ENCODE peak calls at places on chromosome X, in five cellular contexts. C is GM23338; N is right cardiac atrium; K is CD8-positive, alpha-beta memory T cell; D is stomach. Q is an unnamed sample.

GRCh38 chrX:131288738-131289511 is at the start of gene IGSF1:
- DNase-seq in N (peak; percentile 74), C (peak; percentile 80), D (no peak), K (no peak), Q (no peak)

GRCh38 chrX:115367956-115368355 is 78.4 kb downstream of the LUZP4 start:
- DNase-seq in N (no peak), D (no peak), K (no peak), C (no peak), Q (no peak)

GRCh38 chrX:23844502-23845138 is 61.6 kb downstream of the SAT1 start:
- DNase-seq in K (no peak), N (no peak), C (no peak), D (peak; percentile 29), Q (peak; percentile 60)

GRCh38 chrX:140180585-140180984 is 215.3 kb upstream of the CXorf66 start:
- DNase-seq in C (no peak), K (no peak), D (no peak), N (no peak), Q (no peak)

GRCh38 chrX:19964017-19964710 is 26.7 kb downstream of the BCLAF3 start:
- DNase-seq in D (no peak), N (no peak), K (no peak), C (no peak), Q (no peak)

GRCh38 chrX:9913041-9913440 is 54.1 kb upstream of the CLDN34 start:
- DNase-seq in N (no peak), K (no peak), C (no peak), D (no peak), Q (no peak)

GRCh38 chrX:96843566-96843965 is 40.1 kb upstream of the RPA4 start:
- DNase-seq in C (peak; percentile 67), N (no peak), D (no peak), K (no peak), Q (no peak)

GRCh38 chrX:150573702-150574101 is 5.3 kb downstream of the MTM1 start:
- DNase-seq in N (no peak), C (no peak), D (no peak), K (peak; percentile 4), Q (peak; percentile 76)

GRCh38 chrX:22760513-22761057 is 239.2 kb upstream of the DDX53 start:
- DNase-seq in C (peak; percentile 5), N (no peak), D (no peak), K (no peak), Q (no peak)

GRCh38 chrX:147958316-147958715 is 22.8 kb upstream of the FMR1NB start:
- DNase-seq in C (no peak), N (no peak), D (no peak), K (no peak), Q (no peak)

GRCh38 chrX:48480583-48480982 is 4.6 kb downstream of the FTSJ1 start:
- DNase-seq in N (no peak), C (no peak), D (no peak), K (no peak), Q (no peak)

GRCh38 chrX:1283750-1284149 is 15.1 kb downstream of the CSF2RA start:
- DNase-seq in D (no peak), N (no peak), C (peak; percentile 35), K (no peak), Q (no peak)

GRCh38 chrX:119729408-119730201 is 28.8 kb upstream of the SOWAHD start:
- DNase-seq in C (peak; percentile 80), D (peak; percentile 57), K (peak; percentile 49), N (peak; percentile 53), Q (peak; percentile 57)

GRCh38 chrX:147072747-147073146 is 258.2 kb upstream of the CXorf51A start:
- DNase-seq in C (no peak), K (no peak), D (no peak), N (no peak), Q (no peak)

GRCh38 chrX:10660171-10660570 is 39.8 kb upstream of the MID1 start:
- DNase-seq in D (no peak), K (no peak), C (peak; percentile 69), N (no peak), Q (no peak)

GRCh38 chrX:53312946-53313745 is 31.8 kb upstream of the IQSEC2 start:
- DNase-seq in D (peak; percentile 78), C (peak; percentile 70), K (peak; percentile 41), N (peak; percentile 76), Q (peak; percentile 82)

GRCh38 chrX:72094894-72095293 is 36.8 kb downstream of the RTL5 start:
- DNase-seq in C (peak; percentile 46), K (peak; percentile 51), N (peak; percentile 81), D (peak; percentile 44), Q (no peak)

GRCh38 chrX:133840415-133840814 is 145.0 kb downstream of the GPC3 start:
- DNase-seq in D (no peak), N (no peak), C (no peak), K (no peak), Q (no peak)

GRCh38 chrX:46840946-46841740 is 4.3 kb downstream of the RP2 start:
- DNase-seq in C (no peak), N (no peak), K (no peak), D (no peak), Q (no peak)

GRCh38 chrX:150696264-150696789 is 3.1 kb downstream of the MTMR1 start:
- DNase-seq in C (no peak), N (no peak), K (no peak), D (no peak), Q (no peak)

GRCh38 chrX:20362268-20363002 is 95.7 kb upstream of the RPS6KA3 start:
- DNase-seq in C (no peak), N (no peak), D (no peak), K (no peak), Q (no peak)

GRCh38 chrX:2474280-2474962 is 26.4 kb downstream of the DHRSX start:
- DNase-seq in C (peak; percentile 72), N (no peak), D (no peak), K (no peak), Q (no peak)

GRCh38 chrX:2670978-2671377 is 20.1 kb upstream of the CD99 start:
- DNase-seq in C (no peak), K (no peak), D (no peak), N (no peak), Q (no peak)

GRCh38 chrX:123481908-123482873 is 250.7 kb downstream of the THOC2 start:
- DNase-seq in K (no peak), C (peak; percentile 35), D (no peak), N (no peak), Q (no peak)

GRCh38 chrX:15873566-15873965 is 19.0 kb upstream of the AP1S2 start:
- DNase-seq in K (no peak), N (no peak), D (no peak), C (no peak), Q (no peak)

GRCh38 chrX:68838571-68838910 is 9.7 kb downstream of the EFNB1 start:
- DNase-seq in K (no peak), C (no peak), D (no peak), N (no peak), Q (peak; percentile 31)

GRCh38 chrX:68842351-68842750 is 13.5 kb downstream of the EFNB1 start:
- DNase-seq in K (no peak), N (no peak), D (no peak), C (no peak), Q (peak; percentile 77)

GRCh38 chrX:68841251-68842049 is 12.6 kb downstream of the EFNB1 start:
- DNase-seq in K (no peak), D (peak; percentile 80), C (no peak), N (peak; percentile 81), Q (peak; percentile 88)

GRCh38 chrX:68840256-68840655 is 11.4 kb downstream of the EFNB1 start:
- DNase-seq in K (no peak), C (no peak), N (no peak), D (no peak), Q (no peak)

DNA sequence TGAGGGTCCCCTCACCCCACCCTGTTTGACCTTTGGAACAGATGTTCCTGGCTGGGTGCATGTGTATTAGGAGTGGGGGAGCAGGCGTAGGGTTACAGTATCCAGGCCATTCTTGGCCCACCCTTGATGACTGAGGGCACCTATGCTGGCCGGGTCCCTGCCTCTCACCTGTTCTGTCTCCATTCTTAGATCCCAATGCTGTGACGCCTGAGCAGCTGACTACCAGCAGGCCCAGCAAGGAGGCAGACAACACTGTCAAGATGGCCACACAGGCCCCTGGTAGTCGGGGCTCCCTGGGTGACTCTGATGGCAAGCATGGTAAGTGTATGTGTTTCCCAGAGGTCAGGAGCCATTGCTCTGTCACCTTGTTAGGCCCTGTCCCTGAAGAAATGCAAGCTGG is 10.9 kb downstream of the EFNB1 start:
- DNase-seq in N (no peak), C (no peak), D (no peak), K (no peak), Q (no peak)
- H3K4me1 ChIP-seq in N (peaks cover 8% of the 10 kb centered on the region), C (no peaks in the 10 kb centered on the region), D (peaks cover 14% of the 10 kb centered on the region), K (no peaks in the 10 kb centered on the region), Q (peaks cover 14% of the 10 kb centered on the region)

GRCh38 chrX:154091678-154092077 is 5.8 kb downstream of the MECP2 start:
- DNase-seq in K (no peak), N (no peak), D (peak; percentile 33), C (no peak), Q (no peak)
- H3K4me1 ChIP-seq in K (peaks cover 49% of the 10 kb centered on the region), N (peaks cover 9% of the 10 kb centered on the region), D (peaks cover 65% of the 10 kb centered on the region), C (peaks cover 39% of the 10 kb centered on the region), Q (no peaks in the 10 kb centered on the region)

GRCh38 chrX:74291964-74292891 is 11.8 kb upstream of the ZCCHC13 start:
- DNase-seq in K (peak; percentile 75), D (peak; percentile 86), C (peak; percentile 87), N (peak; percentile 94), Q (peak; percentile 89)

GRCh38 chrX:74291577-74291963 is 12.4 kb upstream of the ZCCHC13 start:
- DNase-seq in N (no peak), C (no peak), K (no peak), D (no peak), Q (no peak)

GRCh38 chrX:74284391-74284952 is 19.5 kb upstream of the ZCCHC13 start:
- DNase-seq in D (no peak), K (no peak), N (no peak), C (peak; percentile 47), Q (no peak)

GRCh38 chrX:74286950-74287349 is 17.0 kb upstream of the ZCCHC13 start:
- DNase-seq in N (no peak), D (no peak), K (no peak), C (no peak), Q (no peak)
- H3K4me1 ChIP-seq in N (peaks cover 2% of the 10 kb centered on the region), D (peaks cover 21% of the 10 kb centered on the region), K (no peaks in the 10 kb centered on the region), C (peaks cover 67% of the 10 kb centered on the region), Q (no peaks in the 10 kb centered on the region)

GRCh38 chrX:107741318-107741813 is 34.2 kb downstream of the TSC22D3 start:
- DNase-seq in C (no peak), K (no peak), N (no peak), D (no peak), Q (no peak)
- H3K4me1 ChIP-seq in C (peaks cover 11% of the 10 kb centered on the region), K (peaks cover 44% of the 10 kb centered on the region), N (peaks cover 49% of the 10 kb centered on the region), D (peaks cover 83% of the 10 kb centered on the region), Q (peaks cover 4% of the 10 kb centered on the region)

DNA sequence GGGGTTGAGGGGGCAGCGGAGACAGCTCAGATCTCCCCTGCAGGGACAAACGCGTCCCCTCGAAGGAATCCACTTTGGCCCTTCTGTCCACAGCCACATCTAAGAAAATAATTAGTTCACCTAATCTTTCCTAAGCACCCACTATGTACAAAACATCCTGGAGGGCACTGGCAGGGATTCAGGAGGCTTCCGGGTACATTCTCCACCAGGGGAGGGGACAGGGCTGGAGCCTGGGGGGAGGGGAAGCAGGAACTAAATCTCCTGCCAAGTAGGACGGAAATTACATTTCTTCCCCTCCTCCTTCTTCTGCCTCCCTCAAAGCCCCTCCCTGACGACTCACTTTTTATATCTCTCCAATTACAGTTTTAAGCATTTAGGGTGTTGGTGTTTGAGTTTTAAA is 203.1 kb downstream of the BCOR start:
- DNase-seq in D (peak; percentile 33), C (no peak), K (no peak), N (no peak), Q (peak; percentile 55)
- H3K4me1 ChIP-seq in D (peaks cover 16% of the 10 kb centered on the region), C (no peaks in the 10 kb centered on the region), K (peaks cover 8% of the 10 kb centered on the region), N (peaks cover 8% of the 10 kb centered on the region), Q (no peaks in the 10 kb centered on the region)